ENCODE peak calls at places on chromosomes 1 and 21, in seven cellular contexts. T is K562, Z is WTC11, W is suprapubic skin, D is fibroblast of villous mesenchyme, Y is A549, H is endothelial cell of umbilical vein. F is an unnamed sample.

GRCh38 chr1:12525311-12526181 is 92.5 kb downstream of the DHRS3 start:
- DNase-seq in T (no peak), Z (no peak), W (peak), D (peak), Y (peak), H (no peak), F (no peak)

GRCh38 chr1:245234217-245235120 is 79.7 kb downstream of the KIF26B start:
- DNase-seq in T (no peak), Z (peak), W (no peak), D (no peak), Y (no peak), H (no peak), F (peak)

GRCh38 chr1:18997508-18997907 is 41.0 kb upstream of the IFFO2 start:
- DNase-seq in T (no peak), Z (no peak), W (no peak), D (no peak), Y (no peak), H (no peak), F (no peak)

GRCh38 chr21:46559291-46559983 is 45.4 kb downstream of the S100B start:
- DNase-seq in T (no peak), Z (no peak), W (no peak), D (no peak), Y (no peak), H (peak), F (no peak)

GRCh38 chr1:60978421-60979357 is 103.7 kb upstream of the NFIA start:
- DNase-seq in T (peak), Z (peak), W (no peak), D (peak), Y (peak), H (peak), F (no peak)

GRCh38 chr1:212142883-212143530 is 107.5 kb downstream of the DTL start:
- DNase-seq in T (no peak), Z (no peak), W (no peak), D (no peak), Y (no peak), H (no peak), F (no peak)

GRCh38 chr1:228096416-228097332 is 6.5 kb downstream of the C1orf35 start:
- DNase-seq in T (no peak), Z (no peak), W (peak), D (no peak), Y (no peak), H (no peak), F (no peak)

GRCh38 chr1:184867866-184868585 is 106.3 kb downstream of the NIBAN1 start:
- DNase-seq in T (no peak), Z (no peak), W (no peak), D (no peak), Y (no peak), H (no peak), F (no peak)

GRCh38 chr21:45355573-45355972 is 49.4 kb upstream of the COL18A1 start:
- DNase-seq in T (no peak), Z (no peak), W (no peak), D (no peak), Y (no peak), H (no peak), F (no peak)

GRCh38 chr1:236356141-236356540 is 37.9 kb upstream of the EDARADD start:
- DNase-seq in T (no peak), Z (no peak), W (no peak), D (no peak), Y (no peak), H (no peak), F (no peak)

DNA sequence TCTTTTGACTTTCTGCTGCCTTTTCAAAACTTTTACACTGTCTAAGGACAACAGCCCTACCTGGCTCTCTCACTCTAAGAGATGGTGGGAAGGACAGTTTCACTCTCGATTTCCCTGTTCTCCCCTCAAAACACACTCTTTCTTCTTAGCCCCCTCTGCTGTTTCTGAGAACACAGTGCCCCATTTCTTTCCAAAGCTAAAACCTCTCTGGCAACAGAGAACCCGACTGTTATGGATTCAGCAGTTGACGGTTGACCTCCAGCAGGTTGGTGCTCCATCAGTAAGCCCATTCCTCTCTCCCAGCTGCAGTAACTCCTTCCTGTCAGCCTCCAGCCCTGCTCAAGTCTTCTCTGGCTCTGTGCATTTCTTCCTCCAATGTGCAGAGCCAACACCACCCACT is 88.2 kb upstream of the ABCD3 start:
- DNase-seq in T (no peak), Z (no peak), W (no peak), D (peak), Y (peak), H (peak), F (no peak)
- TF ChIP-seq CTCF in T (no peak), Z (no peak), W (no peak), D (peak), Y (peak), H (peak), F (peak)

GRCh38 chr1:101238681-101239094 is 1.9 kb downstream of the S1PR1 start:
- DNase-seq in T (peak), Z (peak), W (peak), D (peak), Y (peak), H (peak), F (peak)

GRCh38 chr1:101237229-101237837 is 514 bp downstream of the S1PR1 start:
- DNase-seq in T (no peak), Z (no peak), W (no peak), D (peak), Y (no peak), H (peak), F (no peak)

GRCh38 chr1:101240041-101240430 is 3.2 kb downstream of the S1PR1 start:
- DNase-seq in T (no peak), Z (no peak), W (no peak), D (no peak), Y (no peak), H (peak), F (no peak)

GRCh38 chr1:101238041-101238515 is 1.3 kb downstream of the S1PR1 start:
- DNase-seq in T (no peak), Z (peak), W (no peak), D (no peak), Y (no peak), H (peak), F (no peak)

DNA sequence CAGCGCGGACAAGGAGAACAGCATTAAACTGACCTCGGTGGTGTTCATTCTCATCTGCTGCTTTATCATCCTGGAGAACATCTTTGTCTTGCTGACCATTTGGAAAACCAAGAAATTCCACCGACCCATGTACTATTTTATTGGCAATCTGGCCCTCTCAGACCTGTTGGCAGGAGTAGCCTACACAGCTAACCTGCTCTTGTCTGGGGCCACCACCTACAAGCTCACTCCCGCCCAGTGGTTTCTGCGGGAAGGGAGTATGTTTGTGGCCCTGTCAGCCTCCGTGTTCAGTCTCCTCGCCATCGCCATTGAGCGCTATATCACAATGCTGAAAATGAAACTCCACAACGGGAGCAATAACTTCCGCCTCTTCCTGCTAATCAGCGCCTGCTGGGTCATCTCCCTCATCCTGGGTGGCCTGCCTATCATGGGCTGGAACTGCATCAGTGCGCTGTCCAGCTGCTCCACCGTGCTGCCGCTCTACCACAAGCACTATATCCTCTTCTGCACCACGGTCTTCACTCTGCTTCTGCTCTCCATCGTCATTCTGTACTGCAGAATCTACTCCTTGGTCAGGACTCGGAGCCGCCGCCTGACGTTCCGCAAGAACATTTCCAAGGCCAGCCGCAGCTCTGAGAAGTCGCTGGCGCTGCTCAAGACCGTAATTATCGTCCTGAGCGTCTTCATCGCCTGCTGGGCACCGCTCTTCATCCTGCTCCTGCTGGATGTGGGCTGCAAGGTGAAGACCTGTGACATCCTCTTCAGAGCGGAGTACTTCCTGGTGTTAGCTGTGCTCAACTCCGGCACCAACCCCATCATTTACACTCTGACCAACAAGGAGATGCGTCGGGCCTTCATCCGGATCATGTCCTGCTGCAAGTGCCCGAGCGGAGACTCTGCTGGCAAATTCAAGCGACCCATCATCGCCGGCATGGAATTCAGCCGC is 2.5 kb downstream of the S1PR1 start:
- DNase-seq in T (no peak), Z (no peak), W (no peak), D (no peak), Y (no peak), H (peak), F (no peak)
- TF ChIP-seq CTCF in T (no peak), Z (peak), W (no peak), D (no peak), Y (no peak), H (peak), F (no peak)

GRCh38 chr1:94440088-94440487 is 21.9 kb downstream of the ABCD3 start:
- DNase-seq in T (peak), Z (no peak), W (no peak), D (no peak), Y (no peak), H (no peak), F (no peak)
- TF ChIP-seq CTCF in T (no peak), Z (no peak), W (no peak), D (no peak), Y (no peak), H (no peak), F (peak)

DNA sequence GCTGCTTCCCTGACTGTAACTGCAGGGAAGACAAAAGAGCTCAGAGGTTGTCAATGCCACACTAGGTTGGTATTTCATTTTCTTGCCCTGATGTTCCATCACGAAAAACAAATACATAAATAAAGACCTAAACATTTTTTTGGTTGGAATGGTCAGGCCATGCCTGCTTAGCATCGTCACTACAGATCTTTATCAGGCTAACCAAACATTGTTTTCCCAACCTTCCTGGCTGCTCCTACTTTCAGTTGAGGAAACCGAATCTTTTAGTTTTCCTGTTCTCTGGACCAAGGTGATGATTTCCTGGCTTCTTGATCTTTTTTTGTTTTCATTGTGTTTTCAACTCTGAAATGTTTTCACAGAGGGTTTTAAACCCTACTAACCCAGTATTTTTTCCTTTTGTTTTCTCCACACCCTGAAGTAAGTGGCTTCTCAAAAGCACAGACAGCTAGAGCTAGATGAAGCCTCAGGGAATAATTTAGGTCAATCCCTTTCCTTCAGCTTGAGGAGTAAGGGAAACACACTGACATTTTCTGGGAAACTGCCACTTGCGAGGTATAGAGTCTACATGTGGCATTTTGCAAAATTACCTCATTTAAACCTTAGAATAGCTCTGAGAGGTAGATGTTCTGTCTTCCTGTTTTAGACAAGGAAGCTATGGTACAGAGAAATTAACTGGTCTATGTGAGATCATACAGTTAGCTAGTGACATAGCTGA is 67.2 kb upstream of the CNN3 start:
- DNase-seq in T (no peak), Z (no peak), W (no peak), D (peak), Y (no peak), H (peak), F (no peak)
- TF ChIP-seq CTCF in T (no peak), Z (no peak), W (no peak), D (no peak), Y (no peak), H (no peak), F (no peak)

GRCh38 chr1:38502772-38503171 is 356.8 kb downstream of the RRAGC start:
- DNase-seq in T (no peak), Z (peak), W (no peak), D (no peak), Y (no peak), H (peak), F (peak)
- TF ChIP-seq CTCF in T (peak), Z (peak), W (no peak), D (no peak), Y (no peak), H (no peak), F (no peak)

GRCh38 chr1:111015222-111015621 is 51.5 kb upstream of the LRIF1 start:
- DNase-seq in T (no peak), Z (no peak), W (no peak), D (no peak), Y (no peak), H (no peak), F (no peak)
- TF ChIP-seq CTCF in T (peak), Z (no peak), W (no peak), D (no peak), Y (no peak), H (no peak), F (no peak)

DNA sequence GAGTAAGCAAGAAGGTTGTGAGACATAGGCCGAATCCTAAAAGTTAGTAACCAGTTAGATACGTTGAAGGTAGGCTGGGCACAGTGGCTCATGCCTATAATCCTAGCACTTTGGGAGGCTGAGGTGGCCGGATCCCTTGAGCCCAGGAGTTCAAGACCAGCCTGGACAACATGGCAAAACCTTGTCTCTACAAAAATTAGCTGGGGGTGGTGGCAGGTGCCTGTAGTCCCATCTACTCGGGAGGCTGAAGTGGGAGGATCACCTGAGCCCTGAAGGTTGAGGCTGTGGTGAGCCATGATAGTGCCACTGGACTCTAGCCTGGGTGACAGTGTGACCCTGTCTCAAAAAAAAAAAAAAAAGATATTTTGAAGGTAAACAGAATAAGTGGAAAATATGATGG is 1.5 kb upstream of the PARP1 start:
- DNase-seq in T (no peak), Z (no peak), W (peak), D (no peak), Y (no peak), H (no peak), F (no peak)
- TF ChIP-seq CTCF in T (no peak), Z (no peak), W (no peak), D (no peak), Y (no peak), H (no peak), F (no peak)

DNA sequence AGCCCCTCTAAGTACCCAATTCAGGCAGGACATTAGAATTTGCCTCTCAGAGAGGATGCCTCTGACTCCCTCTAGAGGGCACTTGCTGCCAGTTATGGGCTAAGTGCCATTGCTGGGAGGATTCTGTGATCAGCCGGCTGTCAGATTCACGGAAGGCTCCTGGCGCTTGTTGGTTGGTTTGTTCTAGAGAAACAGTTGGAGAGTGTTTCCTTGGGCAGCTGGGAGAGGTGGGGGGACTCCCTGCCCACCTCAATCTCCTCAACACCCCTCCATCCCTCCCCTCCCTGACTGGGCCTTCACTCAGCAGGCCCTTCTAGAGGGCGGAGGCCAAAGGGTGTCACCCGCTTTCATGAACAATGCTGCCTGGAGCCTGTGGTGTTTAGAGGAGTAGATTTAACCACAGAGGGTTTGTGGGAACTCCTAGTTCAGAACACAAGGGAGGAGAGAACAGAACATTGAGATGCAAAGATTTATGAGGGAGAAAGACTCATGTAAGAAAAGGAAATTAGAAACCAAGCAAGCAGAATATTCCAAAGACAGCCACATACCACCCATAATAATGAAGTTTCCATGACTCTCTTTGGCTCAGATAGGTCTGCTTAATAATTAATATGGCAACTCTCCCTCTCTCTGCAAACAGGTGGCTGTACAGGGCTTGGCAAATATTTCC is 29.9 kb upstream of the ACP6 start:
- DNase-seq in T (peak), Z (peak), W (no peak), D (peak), Y (peak), H (peak), F (peak)
- TF ChIP-seq CTCF in T (peak), Z (peak), W (peak), D (peak), Y (peak), H (peak), F (peak)